ENCODE peak calls at places on chromosome 13, in five cellular contexts. Y is heart left ventricle, X is left lung, W is neural crest cell, D is AG09319. S is an unnamed sample.

GRCh38 chr13:112241288-112241687 is 134.9 kb upstream of the SPACA7 start:
- DNase-seq in D (no peak), W (no peak), Y (no peak), X (no peak), S (peak; percentile 20)

GRCh38 chr13:99439048-99439447 is 62.2 kb upstream of the TM9SF2 start:
- DNase-seq in D (no peak), W (no peak), Y (no peak), X (no peak), S (no peak)

GRCh38 chr13:19782049-19782726 is 557 bp downstream of the PSPC1 start:
- DNase-seq in D (peak; percentile 8), Y (peak; percentile 83), X (peak; percentile 93), W (peak; percentile 29), S (peak; percentile 75)

GRCh38 chr13:36709136-36709895 is 35.5 kb downstream of the SERTM1 start:
- DNase-seq in W (no peak), X (no peak), D (no peak), Y (no peak), S (no peak)

GRCh38 chr13:29065142-29065541 is 245.0 kb downstream of the MTUS2 start:
- DNase-seq in X (no peak), W (no peak), D (no peak), Y (no peak), S (no peak)

GRCh38 chr13:113854238-113855011 is 9.5 kb downstream of the GAS6 start:
- DNase-seq in W (no peak), X (peak; percentile 68), Y (peak; percentile 73), D (no peak), S (peak; percentile 63)

GRCh38 chr13:51534075-51534817 is 50.0 kb upstream of the WDFY2 start:
- DNase-seq in D (no peak), X (peak; percentile 78), W (no peak), Y (no peak), S (no peak)

GRCh38 chr13:89751537-89751936 is 1596.0 kb upstream of the MIR17HG start:
- DNase-seq in X (no peak), Y (no peak), W (no peak), D (no peak), S (no peak)

GRCh38 chr13:44426461-44426860 is 52.8 kb downstream of the SERP2 start:
- DNase-seq in W (no peak), Y (no peak), D (no peak), X (no peak), S (no peak)

GRCh38 chr13:54162069-54162468 is 1133.5 kb downstream of the OLFM4 start:
- DNase-seq in D (no peak), Y (no peak), W (no peak), X (no peak), S (no peak)

GRCh38 chr13:33644607-33645543 is 173.1 kb upstream of the RFC3 start:
- DNase-seq in X (no peak), W (no peak), Y (no peak), D (no peak), S (no peak)

GRCh38 chr13:99027661-99028425 is 50.0 kb upstream of the DOCK9 start:
- DNase-seq in Y (no peak), X (no peak), W (no peak), D (no peak), S (no peak)

GRCh38 chr13:45433381-45433790 is 15.2 kb upstream of the SLC25A30 start:
- DNase-seq in Y (no peak), X (no peak), W (no peak), D (no peak), S (no peak)

GRCh38 chr13:96426160-96426559 is 336.3 kb downstream of the HS6ST3 start:
- DNase-seq in X (no peak), W (no peak), D (no peak), Y (no peak), S (no peak)

GRCh38 chr13:76016799-76017198 is 380.7 kb downstream of the LMO7 start:
- DNase-seq in D (no peak), Y (no peak), W (no peak), X (no peak), S (no peak)

GRCh38 chr13:114127473-114128347 is 4.7 kb downstream of the RASA3 start:
- DNase-seq in X (peak; percentile 44), W (no peak), Y (no peak), D (no peak), S (no peak)

GRCh38 chr13:111874981-111875380 is 192.0 kb upstream of the SOX1 start:
- DNase-seq in D (no peak), W (no peak), X (peak; percentile 27), Y (no peak), S (peak; percentile 31)

GRCh38 chr13:35617420-35617819 is 140.9 kb upstream of the MAB21L1 start:
- DNase-seq in X (no peak), Y (no peak), D (no peak), W (no peak), S (no peak)

GRCh38 chr13:41284512-41285288 is 21.3 kb upstream of the MTRF1 start:
- DNase-seq in X (no peak), W (no peak), D (peak; percentile 90), Y (no peak), S (no peak)

GRCh38 chr13:51793570-51794273 is 10.2 kb downstream of the DHRS12 start:
- DNase-seq in Y (no peak), D (no peak), X (no peak), W (no peak), S (no peak)

GRCh38 chr13:46654956-46655726 is 102.2 kb downstream of the LRCH1 start:
- DNase-seq in D (no peak), Y (no peak), W (no peak), X (no peak), S (no peak)

GRCh38 chr13:67416047-67416925 is 186.2 kb upstream of the PCDH9 start:
- DNase-seq in Y (peak; percentile 58), X (peak; percentile 79), D (no peak), W (peak; percentile 35), S (no peak)

GRCh38 chr13:111372651-111373425 is 52.4 kb downstream of the TEX29 start:
- DNase-seq in W (no peak), D (no peak), Y (no peak), X (no peak), S (no peak)

GRCh38 chr13:79799049-79799448 is 318.1 kb downstream of the NDFIP2 start:
- DNase-seq in W (no peak), D (no peak), X (no peak), Y (no peak), S (no peak)

GRCh38 chr13:48155850-48156249 is 60.9 kb upstream of the MED4 start:
- DNase-seq in W (no peak), Y (no peak), D (no peak), X (no peak), S (no peak)

GRCh38 chr13:23639672-23640275 is 69.6 kb downstream of the TNFRSF19 start:
- DNase-seq in Y (no peak), D (no peak), W (no peak), X (no peak), S (no peak)

GRCh38 chr13:98293103-98293502 is 116.0 kb upstream of the RNF113B start:
- DNase-seq in Y (no peak), X (no peak), W (no peak), D (no peak), S (no peak)

GRCh38 chr13:80374453-80374852 is 33.5 kb upstream of the SPRY2 start:
- DNase-seq in D (no peak), Y (peak; percentile 82), W (no peak), X (no peak), S (no peak)

GRCh38 chr13:92967923-92968322 is 258.7 kb upstream of the GPC6 start:
- DNase-seq in Y (no peak), D (no peak), X (no peak), W (no peak), S (no peak)

GRCh38 chr13:24500977-24501376 is 11.6 kb downstream of the PARP4 start:
- DNase-seq in Y (no peak), D (no peak), X (no peak), W (no peak), S (no peak)

GRCh38 chr13:73325351-73326214 is 266.8 kb downstream of the KLF5 start:
- DNase-seq in D (no peak), W (no peak), Y (no peak), X (no peak), S (no peak)

GRCh38 chr13:78999494-78999893 is 340.5 kb upstream of the OBI1 start:
- DNase-seq in X (no peak), D (no peak), W (no peak), Y (no peak), S (no peak)

GRCh38 chr13:110650436-110650835 is 35.1 kb downstream of the NAXD start:
- DNase-seq in X (peak; percentile 34), Y (no peak), D (no peak), W (no peak), S (no peak)

DNA sequence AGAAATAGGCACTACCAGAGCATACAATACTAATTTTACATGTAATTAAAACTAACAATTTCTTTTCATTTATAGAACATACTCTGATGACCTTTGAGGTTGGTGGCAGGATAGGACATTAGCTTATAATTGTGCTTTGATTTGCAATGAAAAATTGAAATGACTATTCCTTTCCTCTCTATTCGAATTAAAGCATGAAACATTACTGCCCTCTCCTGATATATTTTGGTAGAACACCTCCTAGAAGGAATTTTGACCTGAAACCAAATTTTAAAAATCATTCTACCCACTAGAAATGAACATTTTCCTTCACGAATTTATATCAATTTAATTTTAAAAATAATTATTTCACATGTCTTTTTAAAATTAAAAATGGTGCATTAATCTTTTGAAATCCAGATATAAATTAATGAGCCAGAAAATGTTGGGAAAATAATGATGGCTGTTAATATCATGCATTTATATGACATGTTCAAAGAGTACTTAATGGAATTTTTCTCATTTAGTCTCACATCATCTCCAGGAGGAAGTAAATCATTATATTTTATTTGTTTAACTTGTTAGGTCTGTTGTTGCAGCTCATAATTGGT is 556.3 kb upstream of the ARGLU1 start:
- DNase-seq in W (no peak), D (no peak), Y (no peak), X (no peak), S (no peak)
- TF ChIP-seq CTCF in W (peak; percentile 87), D (peak; percentile 36), Y (peak; percentile 69), X (peak; percentile 46), S (peak; percentile 88)

GRCh38 chr13:27728271-27728670 is 64.0 kb upstream of the GSX1 start:
- DNase-seq in Y (no peak), W (peak; percentile 36), X (no peak), D (no peak), S (no peak)
- TF ChIP-seq CTCF in Y (no peak), W (no peak), X (no peak), D (no peak), S (peak; percentile 65)

GRCh38 chr13:94110011-94110410 is 369.5 kb downstream of the DCT start:
- DNase-seq in Y (no peak), W (no peak), D (no peak), X (no peak), S (no peak)

GRCh38 chr13:94114166-94114565 is 365.3 kb downstream of the DCT start:
- DNase-seq in X (no peak), Y (no peak), D (no peak), W (no peak), S (no peak)

GRCh38 chr13:94112227-94112626 is 367.3 kb downstream of the DCT start:
- DNase-seq in X (no peak), W (no peak), D (peak; percentile 77), Y (peak; percentile 8), S (no peak)

GRCh38 chr13:94115054-94115453 is 364.4 kb downstream of the DCT start:
- DNase-seq in W (no peak), D (no peak), Y (no peak), X (no peak), S (no peak)

GRCh38 chr13:94112731-94113130 is 366.8 kb downstream of the DCT start:
- DNase-seq in W (no peak), X (no peak), D (no peak), Y (no peak), S (no peak)
- TF ChIP-seq CTCF in W (no peak), X (no peak), D (no peak), Y (no peak), S (no peak)

GRCh38 chr13:64471916-64472315 is 2758.2 kb downstream of the PCDH9 start:
- DNase-seq in W (no peak), D (no peak), Y (no peak), X (no peak), S (no peak)
- TF ChIP-seq CTCF in W (peak; percentile 73), D (peak; percentile 25), Y (peak; percentile 6), X (no peak), S (peak; percentile 63)